ENCODE peak calls at places on chromosomes 2 and 18, in ten cellular contexts. G is GM23338, P is sigmoid colon, M is endothelial cell of umbilical vein, Q is GM12892, A is transverse colon, V is H1, L is upper lobe of left lung, X is SK-N-MC, Y is stomach. I is an unnamed sample.

GRCh38 chr2:187541086-187542085 is 12.8 kb downstream of the TFPI start:
- DNase-seq in G (no peak), P (no peak), M (peak; percentile 96), Q (no peak), A (no peak), V (no peak), L (no peak), X (no peak), Y (no peak), I (peak; percentile 74)

GRCh38 chr2:160783481-160783880 is 289.9 kb upstream of the RBMS1 start:
- DNase-seq in G (no peak), P (no peak), M (peak; percentile 5), Q (no peak), A (no peak), V (no peak), L (no peak), X (no peak), Y (no peak), I (no peak)

GRCh38 chr2:215831296-215831913 is 181.9 kb downstream of the MREG start:
- DNase-seq in G (no peak), P (no peak), M (peak; percentile 79), Q (no peak), A (peak; percentile 19), V (no peak), L (no peak), X (no peak), Y (no peak), I (no peak)

GRCh38 chr2:241860184-241861078 is 1.7 kb upstream of the PDCD1 start:
- DNase-seq in G (no peak), P (peak; percentile 63), M (no peak), Q (no peak), A (no peak), V (no peak), L (peak; percentile 56), X (no peak), Y (no peak), I (no peak)

GRCh38 chr18:4125939-4126250 is 329.2 kb downstream of the DLGAP1 start:
- DNase-seq in G (peak; percentile 36), P (no peak), M (no peak), Q (no peak), A (no peak), V (no peak), L (no peak), X (no peak), Y (no peak), I (no peak)

GRCh38 chr18:63532471-63532870 is 9.7 kb upstream of the SERPINB12 start:
- DNase-seq in G (no peak), P (no peak), M (no peak), Q (no peak), A (no peak), V (no peak), L (no peak), X (no peak), Y (no peak), I (no peak)

GRCh38 chr2:130264046-130264445 is 65.8 kb upstream of the TUBA3E start:
- DNase-seq in G (no peak), P (no peak), M (no peak), Q (no peak), A (no peak), V (no peak), L (peak; percentile 46), X (no peak), Y (no peak), I (no peak)

GRCh38 chr2:28855193-28855592 is 14.9 kb downstream of the TRMT61B start:
- DNase-seq in G (no peak), P (no peak), M (no peak), Q (no peak), A (no peak), V (no peak), L (no peak), X (no peak), Y (no peak), I (no peak)

GRCh38 chr2:119264781-119265692 is 41.4 kb downstream of the STEAP3 start:
- DNase-seq in G (peak; percentile 84), P (no peak), M (peak; percentile 49), Q (peak; percentile 58), A (peak; percentile 50), V (no peak), L (no peak), X (no peak), Y (peak; percentile 61), I (peak; percentile 24)

DNA sequence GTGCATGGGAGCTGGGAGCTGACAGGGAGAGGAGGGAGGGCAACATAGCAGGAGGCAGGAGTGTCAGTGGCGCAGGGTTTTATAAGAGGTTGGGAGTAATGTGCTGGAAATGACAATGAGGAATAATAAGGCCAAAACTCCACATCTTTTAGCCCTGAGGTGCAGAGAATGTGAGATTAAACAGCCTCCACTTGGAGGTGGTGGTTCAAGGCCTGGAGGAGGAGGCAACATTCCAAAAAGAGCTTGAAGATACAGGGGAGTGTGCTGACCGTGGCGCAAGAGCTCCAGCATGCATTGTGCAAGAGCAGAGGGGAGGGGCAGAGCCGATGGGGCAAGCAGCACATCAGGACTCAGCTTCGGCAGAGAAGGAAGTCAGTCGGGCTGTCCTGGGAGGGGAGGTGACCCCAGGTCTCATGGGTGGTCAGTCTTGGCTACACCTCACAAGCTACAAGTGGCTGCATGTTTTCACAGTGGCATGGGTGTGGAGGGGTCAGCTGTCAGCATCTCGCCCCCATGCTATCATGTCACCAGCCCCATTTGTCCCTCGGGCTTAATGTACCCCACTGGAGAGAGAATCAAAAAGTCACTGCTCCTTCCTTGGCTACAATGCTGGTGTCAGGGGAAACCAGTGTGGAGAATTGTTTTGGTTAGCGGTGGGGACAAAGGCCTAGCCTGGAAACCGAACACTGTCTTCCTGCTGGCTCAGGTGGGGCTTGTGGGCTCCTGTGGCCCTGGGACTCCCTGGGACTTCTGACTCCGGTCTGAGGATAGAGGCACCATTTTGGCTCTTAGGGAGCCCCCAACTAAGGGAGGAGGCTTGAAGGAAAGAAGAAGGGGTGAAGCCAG is 208.0 kb downstream of the ZFP36L2 start:
- DNase-seq in G (no peak), P (peak; percentile 98), M (no peak), Q (no peak), A (peak; percentile 79), V (no peak), L (no peak), X (no peak), Y (peak; percentile 72), I (no peak)
- TF ChIP-seq POLR2AphosphoS5 in G (no peak), P (peak; percentile 86), M (no peak), Q (no peak), A (peak; percentile 51), V (no peak), L (peak; percentile 86), X (no peak), Y (peak; percentile 36), I (no peak)

DNA sequence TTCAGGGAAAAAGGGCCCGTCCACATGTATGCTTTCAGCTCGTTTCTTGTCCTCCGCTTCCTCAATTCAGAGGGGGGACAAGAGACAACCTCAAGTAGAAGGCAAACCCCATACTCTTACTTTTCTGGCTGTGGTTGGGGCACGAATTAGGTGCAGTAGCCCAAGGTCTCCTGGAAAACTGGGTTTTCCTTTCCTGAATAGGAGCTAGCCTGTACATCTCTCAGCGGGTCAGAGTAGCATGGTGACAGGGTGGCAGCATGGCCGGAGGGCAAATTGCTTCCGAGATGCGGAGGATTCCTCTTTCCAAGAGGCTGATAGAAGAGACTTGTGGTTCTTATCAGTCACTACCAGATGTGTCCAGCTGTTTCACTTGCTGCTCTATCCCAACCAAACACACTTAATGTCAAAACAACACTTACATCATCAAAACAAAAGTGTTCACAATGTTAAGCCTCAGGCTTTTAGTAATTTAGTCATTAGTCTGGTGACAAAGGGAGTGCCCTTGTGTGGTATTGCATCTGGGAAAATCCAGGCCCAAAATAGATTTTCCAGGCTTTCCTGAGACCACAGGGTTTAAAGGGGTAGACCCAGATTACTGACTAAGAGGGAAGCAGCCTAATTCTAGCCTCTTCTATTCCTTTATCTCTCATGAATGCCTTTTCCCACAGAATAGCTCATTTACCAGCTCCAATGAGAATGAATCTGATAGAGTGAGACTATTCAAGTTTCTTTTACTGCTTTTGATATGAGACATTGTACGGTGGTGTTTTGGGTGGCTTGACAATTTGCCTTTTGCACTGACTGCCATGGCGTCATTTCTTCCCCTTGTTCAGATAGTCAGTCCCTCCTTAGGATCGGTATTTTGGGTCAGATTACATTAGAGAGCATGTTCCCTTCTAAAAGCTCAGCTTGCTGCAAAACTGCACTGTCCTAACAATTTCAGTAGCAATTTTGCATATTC is 162.0 kb downstream of the LTBP1 start:
- DNase-seq in G (no peak), P (no peak), M (peak; percentile 13), Q (no peak), A (no peak), V (no peak), L (no peak), X (no peak), Y (no peak), I (no peak)
- TF ChIP-seq POLR2AphosphoS5 in G (no peak), P (no peak), M (no peak), Q (no peak), A (peak; percentile 13), V (no peak), L (peak; percentile 18), X (no peak), Y (peak; percentile 36), I (no peak)

GRCh38 chr2:239042046-239042445 is 194.2 kb downstream of the TWIST2 start:
- DNase-seq in G (no peak), P (peak; percentile 48), M (no peak), Q (no peak), A (no peak), V (no peak), L (no peak), X (no peak), Y (no peak), I (no peak)

GRCh38 chr2:239041062-239041461 is 193.2 kb downstream of the TWIST2 start:
- DNase-seq in G (no peak), P (peak; percentile 48), M (no peak), Q (no peak), A (no peak), V (no peak), L (peak; percentile 72), X (no peak), Y (no peak), I (no peak)

GRCh38 chr2:239044336-239044735 is 196.5 kb downstream of the TWIST2 start:
- DNase-seq in G (no peak), P (peak; percentile 39), M (no peak), Q (no peak), A (no peak), V (no peak), L (no peak), X (no peak), Y (no peak), I (no peak)

GRCh38 chr2:239043326-239043725 is 195.4 kb downstream of the TWIST2 start:
- DNase-seq in G (no peak), P (peak; percentile 29), M (no peak), Q (no peak), A (no peak), V (no peak), L (no peak), X (no peak), Y (no peak), I (no peak)

GRCh38 chr2:239042551-239043320 is 194.9 kb downstream of the TWIST2 start:
- DNase-seq in G (no peak), P (peak; percentile 40), M (no peak), Q (no peak), A (no peak), V (no peak), L (no peak), X (no peak), Y (no peak), I (no peak)
- TF ChIP-seq POLR2AphosphoS5 in G (no peak), P (no peak), M (no peak), Q (no peak), A (no peak), V (no peak), L (no peak), X (no peak), Y (no peak), I (no peak)

DNA sequence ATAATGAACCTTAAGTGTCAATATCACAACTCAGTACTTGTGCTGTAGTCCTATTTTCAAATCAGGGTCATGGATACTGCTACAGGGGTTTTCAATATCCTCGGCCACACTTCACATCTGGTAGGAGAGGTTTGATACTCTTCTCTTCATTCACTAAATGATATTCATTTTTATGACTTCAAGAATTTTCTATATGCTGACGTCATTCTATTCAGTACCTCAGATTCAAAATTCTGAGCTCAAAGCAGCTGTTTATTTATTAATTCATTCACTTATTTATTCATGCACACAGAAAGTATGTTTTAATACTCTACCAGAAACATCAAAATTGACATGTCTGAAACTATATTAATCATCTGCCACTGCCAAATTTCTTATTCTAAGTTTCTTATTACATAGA is 866.9 kb upstream of the LRRTM1 start:
- DNase-seq in G (no peak), P (no peak), M (no peak), Q (no peak), A (no peak), V (no peak), L (no peak), X (no peak), Y (no peak), I (no peak)
- TF ChIP-seq POLR2AphosphoS5 in G (no peak), P (no peak), M (no peak), Q (no peak), A (no peak), V (no peak), L (no peak), X (no peak), Y (no peak), I (no peak)

I was measured in HCT116.